ENCODE peak calls at places on chromosome 15, in four cellular contexts. One of them, this sample, is unnamed.

GRCh38 chr15:51484781-51485180 is 137.8 kb downstream of the DMXL2 start:
- DNase-seq in Caco-2: no peak
- DNase-seq in fibroblast of the aortic adventitia: peak
- DNase-seq in AG10803: no peak
- DNase-seq in this sample: no peak

GRCh38 chr15:47461560-47462175 is 255.6 kb upstream of the SEMA6D start:
- DNase-seq in Caco-2: no peak
- DNase-seq in fibroblast of the aortic adventitia: peak
- DNase-seq in AG10803: peak
- DNase-seq in this sample: peak

GRCh38 chr15:45393851-45394250 is 15.5 kb upstream of the GATM start:
- DNase-seq in Caco-2: peak
- DNase-seq in fibroblast of the aortic adventitia: no peak
- DNase-seq in AG10803: no peak
- DNase-seq in this sample: peak

GRCh38 chr15:88878720-88879184 is 16.6 kb downstream of the HAPLN3 start:
- DNase-seq in Caco-2: peak
- DNase-seq in fibroblast of the aortic adventitia: peak
- DNase-seq in AG10803: peak
- DNase-seq in this sample: peak

GRCh38 chr15:31292391-31293020 is 34.1 kb upstream of the KLF13 start:
- DNase-seq in Caco-2: no peak
- DNase-seq in fibroblast of the aortic adventitia: no peak
- DNase-seq in AG10803: no peak
- DNase-seq in this sample: peak

GRCh38 chr15:28002136-28002861 is 96.8 kb downstream of the OCA2 start:
- DNase-seq in Caco-2: no peak
- DNase-seq in fibroblast of the aortic adventitia: no peak
- DNase-seq in AG10803: no peak
- DNase-seq in this sample: no peak

GRCh38 chr15:40322531-40323238 is 807 bp upstream of the INAFM2 start:
- DNase-seq in Caco-2: no peak
- DNase-seq in fibroblast of the aortic adventitia: no peak
- DNase-seq in AG10803: no peak
- DNase-seq in this sample: no peak

GRCh38 chr15:39869251-39869650 is 50.8 kb downstream of the GPR176 start:
- DNase-seq in Caco-2: no peak
- DNase-seq in fibroblast of the aortic adventitia: no peak
- DNase-seq in AG10803: no peak
- DNase-seq in this sample: no peak

GRCh38 chr15:89746386-89746974 is 4.6 kb downstream of the MESP1 start:
- DNase-seq in Caco-2: no peak
- DNase-seq in fibroblast of the aortic adventitia: no peak
- DNase-seq in AG10803: peak
- DNase-seq in this sample: no peak

GRCh38 chr15:58770519-58770856 is 614 bp upstream of the MINDY2 start:
- DNase-seq in Caco-2: no peak
- DNase-seq in fibroblast of the aortic adventitia: peak
- DNase-seq in AG10803: peak
- DNase-seq in this sample: peak

GRCh38 chr15:28909958-28910500 is 24.3 kb downstream of the APBA2 start:
- DNase-seq in Caco-2: no peak
- DNase-seq in fibroblast of the aortic adventitia: no peak
- DNase-seq in AG10803: no peak
- DNase-seq in this sample: no peak

GRCh38 chr15:55627730-55628368 is 39.7 kb upstream of the PYGO1 start:
- DNase-seq in Caco-2: no peak
- DNase-seq in fibroblast of the aortic adventitia: peak
- DNase-seq in AG10803: peak
- DNase-seq in this sample: peak

GRCh38 chr15:32879980-32880379 is 162.2 kb downstream of the GREM1 start:
- DNase-seq in Caco-2: no peak
- DNase-seq in fibroblast of the aortic adventitia: no peak
- DNase-seq in AG10803: no peak
- DNase-seq in this sample: no peak

GRCh38 chr15:22873204-22873701 is 34.8 kb downstream of the NIPA2 start:
- DNase-seq in Caco-2: no peak
- DNase-seq in fibroblast of the aortic adventitia: peak
- DNase-seq in AG10803: peak
- DNase-seq in this sample: peak

GRCh38 chr15:40111888-40112287 is 3.2 kb upstream of the BMF start:
- DNase-seq in Caco-2: no peak
- DNase-seq in fibroblast of the aortic adventitia: no peak
- DNase-seq in AG10803: no peak
- DNase-seq in this sample: no peak

GRCh38 chr15:59539799-59540198 is 71.8 kb upstream of the GCNT3 start:
- DNase-seq in Caco-2: no peak
- DNase-seq in fibroblast of the aortic adventitia: peak
- DNase-seq in AG10803: no peak
- DNase-seq in this sample: peak

GRCh38 chr15:69834256-69834655 is 263.5 kb downstream of the TLE3 start:
- DNase-seq in Caco-2: no peak
- DNase-seq in fibroblast of the aortic adventitia: no peak
- DNase-seq in AG10803: no peak
- DNase-seq in this sample: no peak

GRCh38 chr15:33913459-33913858 is 54.8 kb upstream of the CHRM5 start:
- DNase-seq in Caco-2: no peak
- DNase-seq in fibroblast of the aortic adventitia: peak
- DNase-seq in AG10803: no peak
- DNase-seq in this sample: peak

GRCh38 chr15:28191832-28192231 is 92.7 kb upstream of the OCA2 start:
- DNase-seq in Caco-2: no peak
- DNase-seq in fibroblast of the aortic adventitia: peak
- DNase-seq in AG10803: peak
- DNase-seq in this sample: peak

GRCh38 chr15:90881978-90882721 is 2.2 kb upstream of the FES start:
- DNase-seq in Caco-2: no peak
- DNase-seq in fibroblast of the aortic adventitia: no peak
- DNase-seq in AG10803: no peak
- DNase-seq in this sample: no peak

GRCh38 chr15:68463444-68463843 is 31.5 kb upstream of the ITGA11 start:
- DNase-seq in Caco-2: no peak
- DNase-seq in fibroblast of the aortic adventitia: no peak
- DNase-seq in AG10803: no peak
- DNase-seq in this sample: no peak

GRCh38 chr15:78105541-78106241 is 13.3 kb downstream of the SH2D7 start:
- DNase-seq in Caco-2: no peak
- DNase-seq in fibroblast of the aortic adventitia: no peak
- DNase-seq in AG10803: peak
- DNase-seq in this sample: peak

GRCh38 chr15:51879555-51879954 is 50.1 kb downstream of the TMOD3 start:
- DNase-seq in Caco-2: no peak
- DNase-seq in fibroblast of the aortic adventitia: peak
- DNase-seq in AG10803: peak
- DNase-seq in this sample: peak

GRCh38 chr15:20294651-20295237 is 246.9 kb downstream of the GOLGA6L6 start:
- DNase-seq in Caco-2: peak
- DNase-seq in fibroblast of the aortic adventitia: no peak
- DNase-seq in AG10803: no peak
- DNase-seq in this sample: no peak

GRCh38 chr15:74725241-74725774 is at the start of gene CYP1A1:
- DNase-seq in Caco-2: peak
- DNase-seq in fibroblast of the aortic adventitia: no peak
- DNase-seq in AG10803: no peak
- DNase-seq in this sample: no peak

GRCh38 chr15:26260517-26261133 is 397.5 kb upstream of the ATP10A start:
- DNase-seq in Caco-2: no peak
- DNase-seq in fibroblast of the aortic adventitia: peak
- DNase-seq in AG10803: peak
- DNase-seq in this sample: no peak

GRCh38 chr15:41438206-41438605 is 21.3 kb downstream of the RTF1 start:
- DNase-seq in Caco-2: no peak
- DNase-seq in fibroblast of the aortic adventitia: no peak
- DNase-seq in AG10803: no peak
- DNase-seq in this sample: no peak

GRCh38 chr15:40282144-40282869 is 557 bp downstream of the ANKRD63 start:
- DNase-seq in Caco-2: peak
- DNase-seq in fibroblast of the aortic adventitia: no peak
- DNase-seq in AG10803: no peak
- DNase-seq in this sample: no peak

GRCh38 chr15:81181220-81181619 is 15.5 kb upstream of the IL16 start:
- DNase-seq in Caco-2: no peak
- DNase-seq in fibroblast of the aortic adventitia: no peak
- DNase-seq in AG10803: no peak
- DNase-seq in this sample: no peak

GRCh38 chr15:58698887-58699641 is 50.4 kb downstream of the ADAM10 start:
- DNase-seq in Caco-2: no peak
- DNase-seq in fibroblast of the aortic adventitia: no peak
- DNase-seq in AG10803: no peak
- DNase-seq in this sample: no peak

GRCh38 chr15:71335591-71335990 is 220.3 kb downstream of the THSD4 start:
- DNase-seq in Caco-2: no peak
- DNase-seq in fibroblast of the aortic adventitia: no peak
- DNase-seq in AG10803: no peak
- DNase-seq in this sample: no peak

DNA sequence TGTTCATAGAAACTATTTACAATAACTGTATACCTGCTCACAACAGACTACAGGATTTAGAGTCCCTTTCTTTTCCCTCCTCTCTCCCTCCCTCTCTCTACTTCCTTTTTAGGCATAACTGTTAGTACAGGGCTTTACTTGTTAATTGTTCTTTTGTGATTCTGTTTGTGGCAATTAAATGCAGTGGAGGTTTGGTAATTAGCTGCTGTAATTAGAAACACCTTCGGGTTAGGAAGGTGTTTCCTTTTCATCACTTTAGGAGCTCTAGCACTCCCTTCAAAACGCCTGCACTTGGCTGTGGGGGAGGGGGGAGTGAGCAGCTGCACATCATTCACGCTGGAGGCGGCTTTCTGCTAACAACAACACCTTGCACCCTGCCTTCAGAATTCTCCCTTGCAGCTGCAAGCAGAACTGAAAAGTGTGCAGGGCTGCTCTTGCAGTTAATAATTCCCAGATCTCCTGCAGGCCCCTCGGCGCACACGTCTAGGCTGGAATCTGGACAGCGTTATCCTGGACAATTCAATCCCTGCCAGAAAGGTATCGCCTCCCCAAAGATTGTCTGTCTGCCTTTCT is 242.6 kb upstream of the RGMA start:
- DNase-seq in Caco-2: no peak
- DNase-seq in fibroblast of the aortic adventitia: no peak
- DNase-seq in AG10803: no peak
- DNase-seq in this sample: no peak
- TF ChIP-seq CTCF in Caco-2: no peak
- TF ChIP-seq CTCF in fibroblast of the aortic adventitia: no peak
- TF ChIP-seq CTCF in AG10803: no peak
- TF ChIP-seq CTCF in this sample: no peak

GRCh38 chr15:85860394-85861161 is 65.9 kb upstream of the KLHL25 start:
- DNase-seq in Caco-2: no peak
- DNase-seq in fibroblast of the aortic adventitia: no peak
- DNase-seq in AG10803: no peak
- DNase-seq in this sample: no peak

GRCh38 chr15:85852969-85853368 is 58.2 kb upstream of the KLHL25 start:
- DNase-seq in Caco-2: no peak
- DNase-seq in fibroblast of the aortic adventitia: no peak
- DNase-seq in AG10803: no peak
- DNase-seq in this sample: no peak

GRCh38 chr15:85854345-85855097 is 59.8 kb upstream of the KLHL25 start:
- DNase-seq in Caco-2: no peak
- DNase-seq in fibroblast of the aortic adventitia: peak
- DNase-seq in AG10803: peak
- DNase-seq in this sample: peak

GRCh38 chr15:85859671-85860070 is 64.9 kb upstream of the KLHL25 start:
- DNase-seq in Caco-2: no peak
- DNase-seq in fibroblast of the aortic adventitia: no peak
- DNase-seq in AG10803: no peak
- DNase-seq in this sample: no peak

GRCh38 chr15:85858586-85859375 is 64.1 kb upstream of the KLHL25 start:
- DNase-seq in Caco-2: peak
- DNase-seq in fibroblast of the aortic adventitia: peak
- DNase-seq in AG10803: peak
- DNase-seq in this sample: peak
- H3K4me3 ChIP-seq in Caco-2: no peak
- H3K4me3 ChIP-seq in fibroblast of the aortic adventitia: peak
- H3K4me3 ChIP-seq in AG10803: peak
- H3K4me3 ChIP-seq in this sample: no peak

GRCh38 chr15:42858999-42859789 is 61.4 kb downstream of the TTBK2 start:
- DNase-seq in Caco-2: no peak
- DNase-seq in fibroblast of the aortic adventitia: peak
- DNase-seq in AG10803: no peak
- DNase-seq in this sample: no peak

GRCh38 chr15:42854576-42854975 is 66.0 kb downstream of the TTBK2 start:
- DNase-seq in Caco-2: no peak
- DNase-seq in fibroblast of the aortic adventitia: no peak
- DNase-seq in AG10803: no peak
- DNase-seq in this sample: no peak

GRCh38 chr15:42863572-42864239 is 56.9 kb downstream of the TTBK2 start:
- DNase-seq in Caco-2: no peak
- DNase-seq in fibroblast of the aortic adventitia: peak
- DNase-seq in AG10803: no peak
- DNase-seq in this sample: no peak

GRCh38 chr15:42858540-42858939 is 62.0 kb downstream of the TTBK2 start:
- DNase-seq in Caco-2: no peak
- DNase-seq in fibroblast of the aortic adventitia: no peak
- DNase-seq in AG10803: no peak
- DNase-seq in this sample: no peak
- TF ChIP-seq CTCF in Caco-2: no peak
- TF ChIP-seq CTCF in fibroblast of the aortic adventitia: no peak
- TF ChIP-seq CTCF in AG10803: no peak
- TF ChIP-seq CTCF in this sample: no peak

DNA sequence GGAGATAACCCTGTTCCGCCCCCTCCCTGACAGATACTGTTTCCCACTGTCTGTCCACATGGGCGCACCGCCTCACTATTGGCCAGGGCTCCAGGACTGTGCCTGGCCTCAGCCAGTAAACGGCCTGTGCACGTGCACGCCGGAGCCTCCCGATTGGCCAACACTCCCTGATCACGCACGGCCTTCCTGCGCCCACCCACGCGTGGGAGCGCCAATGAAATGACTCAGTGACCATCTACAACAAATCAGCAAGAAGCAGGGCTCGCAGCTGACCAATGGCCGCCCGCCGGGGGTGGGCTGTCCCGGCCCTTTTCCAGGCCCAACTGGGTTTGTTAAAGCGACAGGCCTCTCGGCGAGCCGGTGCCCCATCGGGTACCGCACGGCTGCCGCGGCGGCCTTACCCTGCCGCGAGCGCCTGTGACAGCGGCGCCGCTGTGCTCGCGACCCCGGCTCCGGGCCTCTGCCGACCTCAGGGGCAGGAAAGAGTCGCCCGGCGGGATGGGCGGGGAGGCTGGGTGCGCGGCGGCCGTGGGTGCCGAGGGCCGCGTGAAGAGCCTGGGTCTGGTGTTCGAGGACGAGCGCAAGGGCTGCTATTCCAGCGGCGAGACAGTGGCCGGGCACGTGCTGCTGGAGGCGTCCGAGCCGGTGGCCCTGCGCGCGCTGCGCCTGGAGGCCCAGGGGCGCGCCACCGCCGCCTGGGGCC is at the start of gene ARRDC4:
- DNase-seq in Caco-2: peak
- DNase-seq in fibroblast of the aortic adventitia: peak
- DNase-seq in AG10803: peak
- DNase-seq in this sample: peak
- H3K4me3 ChIP-seq in Caco-2: peak
- H3K4me3 ChIP-seq in fibroblast of the aortic adventitia: peak
- H3K4me3 ChIP-seq in AG10803: peak
- H3K4me3 ChIP-seq in this sample: peak

GRCh38 chr15:101099183-101099582 is 152.7 kb downstream of the CHSY1 start:
- DNase-seq in Caco-2: no peak
- DNase-seq in fibroblast of the aortic adventitia: no peak
- DNase-seq in AG10803: no peak
- DNase-seq in this sample: no peak
- TF ChIP-seq CTCF in Caco-2: no peak
- TF ChIP-seq CTCF in fibroblast of the aortic adventitia: no peak
- TF ChIP-seq CTCF in AG10803: peak
- TF ChIP-seq CTCF in this sample: no peak